ENCODE peak calls at places on chromosomes 11 and 22, in nine cellular contexts. S is prostate gland, F is fibroblast of pulmonary artery, G is mesothelial cell of epicardium, L is cardiac muscle cell, J is endothelial cell, U is adrenal gland, P is lower lobe of right lung, H is RWPE1. I is an unnamed sample.
A peak's percentile ranks its signal among the peaks of the same experiment; 100 is the strongest.

GRCh38 chr11:46036969-46037368 is 84.3 kb downstream of the PHF21A start:
- DNase-seq in S (no peak), F (no peak), G (no peak), L (no peak), J (no peak), U (no peak), P (no peak), H (no peak), I (no peak)

GRCh38 chr22:38649841-38650522 is 6.2 kb downstream of the FAM227A start:
- DNase-seq in S (no peak), F (no peak), G (no peak), L (no peak), J (no peak), U (no peak), P (no peak), H (no peak), I (no peak)

GRCh38 chr22:28021116-28021997 is 102.3 kb upstream of the PITPNB start:
- DNase-seq in S (no peak), F (no peak), G (no peak), L (no peak), J (no peak), U (peak; percentile 52), P (no peak), H (no peak), I (no peak)

GRCh38 chr11:36509265-36509664 is 807 bp downstream of the TRAF6 start:
- DNase-seq in S (no peak), F (peak; percentile 49), G (no peak), L (peak; percentile 85), J (peak; percentile 19), U (no peak), P (no peak), H (peak; percentile 7), I (no peak)

GRCh38 chr11:116124916-116125714 is 620.9 kb upstream of the CADM1 start:
- DNase-seq in S (no peak), F (no peak), G (no peak), L (no peak), J (no peak), U (no peak), P (no peak), H (no peak), I (no peak)

GRCh38 chr11:114832532-114833125 is 154.3 kb downstream of the NXPE2 start:
- DNase-seq in S (peak; percentile 7), F (no peak), G (no peak), L (peak; percentile 19), J (peak; percentile 23), U (no peak), P (no peak), H (no peak), I (no peak)

GRCh38 chr11:12534549-12534948 is 139.7 kb upstream of the TEAD1 start:
- DNase-seq in S (peak; percentile 61), F (no peak), G (no peak), L (no peak), J (no peak), U (no peak), P (no peak), H (no peak), I (no peak)

GRCh38 chr11:115711021-115711420 is 206.8 kb upstream of the CADM1 start:
- DNase-seq in S (no peak), F (no peak), G (no peak), L (no peak), J (no peak), U (no peak), P (no peak), H (no peak), I (no peak)

GRCh38 chr11:65133724-65134123 is 595 bp downstream of the SYVN1 start:
- DNase-seq in S (no peak), F (peak; percentile 39), G (no peak), L (no peak), J (peak; percentile 17), U (peak; percentile 73), P (no peak), H (no peak), I (no peak)

GRCh38 chr22:44738347-44738715 is 14.0 kb upstream of the ARHGAP8 start:
- DNase-seq in S (no peak), F (no peak), G (no peak), L (no peak), J (no peak), U (no peak), P (no peak), H (peak; percentile 24), I (no peak)

GRCh38 chr22:38465673-38466490 is 2.0 kb upstream of the KDELR3 start:
- DNase-seq in S (no peak), F (no peak), G (no peak), L (no peak), J (no peak), U (no peak), P (peak; percentile 37), H (no peak), I (no peak)

GRCh38 chr11:133978816-133979215 is 22.0 kb upstream of the IGSF9B start:
- DNase-seq in S (no peak), F (no peak), G (no peak), L (no peak), J (no peak), U (no peak), P (no peak), H (no peak), I (no peak)

GRCh38 chr11:93504110-93505095 is 38.8 kb downstream of the SMCO4 start:
- DNase-seq in S (no peak), F (no peak), G (no peak), L (no peak), J (no peak), U (no peak), P (no peak), H (no peak), I (no peak)

GRCh38 chr11:119094816-119095065 is 6.9 kb downstream of the DPAGT1 start:
- DNase-seq in S (peak; percentile 81), F (peak; percentile 87), G (peak; percentile 56), L (peak; percentile 86), J (peak; percentile 83), U (peak; percentile 93), P (peak; percentile 92), H (peak; percentile 34), I (no peak)

GRCh38 chr11:118560806-118561205 is 4.9 kb downstream of the IFT46 start:
- DNase-seq in S (no peak), F (no peak), G (no peak), L (no peak), J (no peak), U (no peak), P (no peak), H (no peak), I (no peak)

GRCh38 chr11:86460461-86461404 is 86.0 kb downstream of the CCDC81 start:
- DNase-seq in S (no peak), F (peak; percentile 55), G (no peak), L (no peak), J (no peak), U (no peak), P (no peak), H (no peak), I (no peak)
- TF ChIP-seq CTCF in S (no peak), F (no peak), G (no peak), L (no peak), J (no peak), U (no peak), P (no peak), H (no peak), I (no peak)

GRCh38 chr11:68382358-68382998 is 70.1 kb downstream of the LRP5 start:
- DNase-seq in S (no peak), F (no peak), G (no peak), L (no peak), J (no peak), U (no peak), P (no peak), H (no peak), I (no peak)

GRCh38 chr11:68383976-68384501 is 71.6 kb downstream of the LRP5 start:
- DNase-seq in S (peak; percentile 47), F (peak; percentile 54), G (peak; percentile 51), L (peak; percentile 53), J (peak; percentile 75), U (peak; percentile 85), P (peak; percentile 77), H (peak; percentile 51), I (peak; percentile 69)

GRCh38 chr11:68379216-68379615 is 66.8 kb downstream of the LRP5 start:
- DNase-seq in S (no peak), F (no peak), G (no peak), L (no peak), J (peak; percentile 40), U (no peak), P (no peak), H (no peak), I (no peak)

GRCh38 chr11:68381716-68382115 is 69.3 kb downstream of the LRP5 start:
- DNase-seq in S (no peak), F (no peak), G (no peak), L (no peak), J (no peak), U (no peak), P (no peak), H (no peak), I (no peak)

GRCh38 chr11:68380786-68381622 is 68.6 kb downstream of the LRP5 start:
- DNase-seq in S (no peak), F (peak; percentile 34), G (no peak), L (no peak), J (no peak), U (peak; percentile 66), P (no peak), H (no peak), I (no peak)
- TF ChIP-seq CTCF in S (no peak), F (no peak), G (no peak), L (no peak), J (no peak), U (no peak), P (no peak), H (no peak), I (no peak)

GRCh38 chr22:30531651-30532608 is 14.6 kb downstream of the SEC14L6 start:
- DNase-seq in S (no peak), F (no peak), G (no peak), L (no peak), J (no peak), U (no peak), P (no peak), H (no peak), I (no peak)
- TF ChIP-seq CTCF in S (no peak), F (no peak), G (no peak), L (no peak), J (no peak), U (no peak), P (no peak), H (no peak), I (no peak)

DNA sequence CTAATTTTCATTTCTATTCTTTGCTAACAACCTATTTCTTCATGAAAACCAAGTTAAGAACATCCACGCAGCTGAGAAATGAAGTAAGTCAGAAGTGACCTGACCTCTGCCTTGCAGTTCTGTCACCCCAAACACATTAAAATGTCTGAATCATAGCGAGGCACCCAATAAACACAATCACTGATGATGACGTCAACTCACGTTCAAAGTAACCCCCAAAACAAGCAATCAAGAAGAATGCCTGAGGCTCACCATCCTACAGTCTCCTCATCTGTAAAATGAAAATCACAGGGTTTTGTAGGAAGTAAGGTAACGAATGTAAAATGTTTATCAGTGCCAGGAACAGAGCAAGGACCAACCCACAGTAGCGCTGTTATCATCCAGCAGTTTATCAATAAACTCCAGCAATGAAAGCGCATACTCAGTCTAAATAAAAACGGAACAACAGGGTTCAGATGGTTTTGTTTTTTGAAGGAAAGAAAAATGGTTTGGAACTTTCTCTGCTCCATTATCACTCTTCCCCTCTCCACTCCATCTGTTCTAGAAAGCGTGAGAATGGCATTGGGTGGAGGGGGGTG is 110.6 kb downstream of the MICAL3 start:
- DNase-seq in S (no peak), F (no peak), G (no peak), L (no peak), J (no peak), U (no peak), P (no peak), H (no peak), I (no peak)
- TF ChIP-seq CTCF in S (no peak), F (no peak), G (no peak), L (no peak), J (no peak), U (no peak), P (no peak), H (no peak), I (no peak)

I was measured in progenitor cell of endocrine pancreas.